ENCODE peak calls at places on chromosomes 11 and 22, in nine cellular contexts. O is CD8-positive, alpha-beta T cell; V is mammary epithelial cell; U is HFF-Myc; J is heart left ventricle; Q is astrocyte of the cerebellum; H is BJ; C is psoas muscle; G is body of pancreas. S is an unnamed sample.

GRCh38 chr11:72719144-72719543 is 33.1 kb downstream of the ARAP1 start:
- DNase-seq in J (no peak), Q (peak), U (no peak), C (no peak), H (no peak), O (no peak), V (no peak), G (peak), S (no peak)

GRCh38 chr11:18776324-18776723 is 15.3 kb downstream of the PTPN5 start:
- DNase-seq in V (no peak), G (no peak), U (no peak), O (no peak), Q (no peak), J (no peak), H (no peak), C (no peak), S (no peak)

GRCh38 chr11:119155733-119156492 is 7.1 kb downstream of the ABCG4 start:
- DNase-seq in Q (no peak), J (no peak), O (no peak), C (no peak), V (no peak), U (no peak), H (no peak), G (no peak), S (peak)

GRCh38 chr22:44325718-44326548 is 13.2 kb upstream of the SHISAL1 start:
- DNase-seq in C (no peak), O (no peak), G (no peak), H (no peak), U (peak), Q (no peak), V (peak), J (no peak), S (peak)

GRCh38 chr11:74570266-74571061 is 21.9 kb upstream of the POLD3 start:
- DNase-seq in H (no peak), U (no peak), V (peak), C (no peak), J (peak), O (no peak), G (peak), Q (peak), S (peak)

GRCh38 chr22:24376002-24376401 is 51.4 kb upstream of the ADORA2A start:
- DNase-seq in J (no peak), U (no peak), H (no peak), C (no peak), V (no peak), Q (no peak), G (no peak), O (no peak), S (no peak)

GRCh38 chr11:75133976-75134375 is 16.9 kb upstream of the SLCO2B1 start:
- DNase-seq in H (no peak), J (no peak), U (no peak), O (no peak), C (no peak), V (no peak), G (no peak), Q (no peak), S (peak)

GRCh38 chr11:31676280-31676982 is 134.7 kb downstream of the PAX6 start:
- DNase-seq in H (no peak), J (no peak), Q (no peak), C (no peak), V (no peak), O (no peak), G (no peak), U (no peak), S (no peak)

GRCh38 chr11:117824571-117825537 is at the start of gene FXYD2:
- DNase-seq in U (no peak), J (peak), O (no peak), C (peak), V (no peak), G (peak), Q (no peak), H (no peak), S (no peak)

GRCh38 chr11:68418671-68419070 is 41.9 kb upstream of the PPP6R3 start:
- DNase-seq in O (no peak), Q (no peak), V (no peak), U (no peak), J (no peak), H (no peak), G (no peak), C (no peak), S (no peak)

GRCh38 chr11:76147106-76147735 is 59.1 kb downstream of the WNT11 start:
- DNase-seq in U (no peak), G (no peak), V (no peak), Q (no peak), J (no peak), H (no peak), O (no peak), C (no peak), S (no peak)

GRCh38 chr11:3167143-3168119 is 2.3 kb upstream of the OSBPL5 start:
- DNase-seq in H (no peak), J (no peak), G (no peak), O (no peak), U (no peak), Q (no peak), C (no peak), V (no peak), S (no peak)

GRCh38 chr11:31340903-31341572 is 28.5 kb downstream of the DCDC1 start:
- DNase-seq in G (no peak), U (no peak), V (peak), O (no peak), H (no peak), Q (peak), C (no peak), J (no peak), S (peak)

GRCh38 chr11:16632295-16633200 is 105.9 kb upstream of the C11orf58 start:
- DNase-seq in G (no peak), V (peak), C (no peak), J (no peak), Q (no peak), O (no peak), U (no peak), H (no peak), S (peak)

GRCh38 chr22:25161017-25161915 is 38.4 kb upstream of the CRYBB3 start:
- DNase-seq in V (no peak), G (no peak), C (no peak), J (no peak), H (no peak), Q (no peak), U (no peak), O (no peak), S (no peak)

GRCh38 chr11:14054708-14055107 is 92.2 kb downstream of the SPON1 start:
- DNase-seq in G (peak), H (peak), V (peak), J (peak), O (no peak), C (peak), U (peak), Q (no peak), S (no peak)

GRCh38 chr11:13486926-13487660 is 8.7 kb downstream of the PTH start:
- DNase-seq in V (no peak), G (peak), H (no peak), Q (no peak), O (peak), J (peak), U (no peak), C (peak), S (peak)

GRCh38 chr11:111520565-111520964 is 6.0 kb downstream of the HOATZ start:
- DNase-seq in H (no peak), C (no peak), V (no peak), J (no peak), U (no peak), O (no peak), Q (no peak), G (no peak), S (no peak)

GRCh38 chr22:28016781-28017557 is 97.9 kb upstream of the PITPNB start:
- DNase-seq in C (peak), H (no peak), U (no peak), V (no peak), G (peak), O (no peak), Q (no peak), J (no peak), S (no peak)

GRCh38 chr22:36155702-36156101 is 4.9 kb downstream of the APOL3 start:
- DNase-seq in H (no peak), U (no peak), V (no peak), J (peak), O (no peak), C (peak), G (peak), Q (no peak), S (no peak)

GRCh38 chr11:97764193-97764592 is 1256.6 kb upstream of the CNTN5 start:
- DNase-seq in Q (no peak), U (no peak), V (no peak), G (no peak), C (no peak), J (no peak), H (no peak), O (no peak), S (no peak)

GRCh38 chr11:77370217-77370616 is 68.7 kb upstream of the GDPD4 start:
- DNase-seq in Q (no peak), H (no peak), U (no peak), V (no peak), G (no peak), J (no peak), O (no peak), C (no peak), S (no peak)

DNA sequence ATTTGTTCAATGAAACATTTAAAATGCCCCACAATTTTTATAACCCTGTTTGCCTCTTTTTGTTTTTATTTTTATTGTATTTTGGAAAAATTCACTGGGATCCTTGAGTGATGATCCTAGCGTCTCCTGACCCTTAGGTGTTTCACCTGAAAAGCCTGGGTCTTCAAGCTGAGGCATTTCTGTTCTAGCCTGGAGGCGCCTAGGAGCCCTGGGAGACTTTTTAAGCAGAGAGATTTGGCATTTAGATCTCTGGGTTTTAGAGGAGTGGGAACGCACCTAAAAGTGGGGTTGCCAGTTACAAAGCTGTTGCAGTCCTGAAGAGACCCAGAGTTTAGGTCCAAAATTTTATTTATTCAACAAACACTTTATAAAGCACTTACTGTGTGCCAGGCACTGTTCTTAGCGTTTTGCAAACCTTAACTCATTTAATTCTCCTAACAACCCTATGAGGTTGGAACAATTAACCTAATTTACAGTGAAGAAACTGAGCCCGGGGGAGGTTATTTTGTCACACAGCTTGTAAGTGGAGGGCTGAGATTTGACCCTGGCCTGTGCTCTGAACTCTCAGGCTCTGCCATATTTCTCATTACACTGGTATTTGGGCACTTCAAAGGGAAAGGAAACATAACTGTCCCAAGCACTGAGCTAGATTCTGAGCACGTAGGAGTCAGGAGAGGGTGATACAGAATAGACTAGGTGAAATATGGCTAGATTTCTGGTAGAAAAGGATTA is 834 bp upstream of the FADS1 start:
- DNase-seq in G (no peak), V (no peak), J (no peak), O (no peak), Q (no peak), H (no peak), C (no peak), U (no peak), S (no peak)
- H3K4me3 ChIP-seq in G (no peak), V (peak), J (peak), O (peak), Q (peak), H (peak), C (peak), U (peak), S (peak)

GRCh38 chr11:26608507-26609146 is 36.6 kb upstream of the MUC15 start:
- DNase-seq in V (no peak), U (no peak), G (no peak), C (no peak), Q (no peak), J (no peak), O (no peak), H (no peak), S (peak)
- TF ChIP-seq CTCF in V (no peak), U (no peak), G (no peak), C (no peak), Q (no peak), J (no peak), O (no peak), H (no peak), S (no peak)

GRCh38 chr11:63873381-63873780 is 34.5 kb downstream of the MARK2 start:
- DNase-seq in J (no peak), Q (no peak), H (no peak), U (no peak), G (no peak), V (no peak), O (no peak), C (no peak), S (no peak)

GRCh38 chr11:63872833-63873201 is 33.9 kb downstream of the MARK2 start:
- DNase-seq in O (no peak), C (no peak), U (no peak), V (no peak), Q (no peak), J (no peak), H (no peak), G (peak), S (no peak)

GRCh38 chr11:63874511-63874910 is 35.6 kb downstream of the MARK2 start:
- DNase-seq in C (no peak), J (peak), U (no peak), Q (no peak), O (no peak), G (peak), V (no peak), H (no peak), S (no peak)

GRCh38 chr11:63870351-63871197 is 31.7 kb downstream of the MARK2 start:
- DNase-seq in J (no peak), U (no peak), H (no peak), Q (no peak), O (no peak), V (no peak), G (no peak), C (no peak), S (no peak)

GRCh38 chr11:63871962-63872832 is 33.3 kb downstream of the MARK2 start:
- DNase-seq in C (peak), H (peak), G (peak), V (peak), J (peak), Q (peak), U (peak), O (peak), S (peak)
- H3K4me3 ChIP-seq in C (peak), H (no peak), G (no peak), V (no peak), J (no peak), Q (no peak), U (no peak), O (no peak), S (no peak)

DNA sequence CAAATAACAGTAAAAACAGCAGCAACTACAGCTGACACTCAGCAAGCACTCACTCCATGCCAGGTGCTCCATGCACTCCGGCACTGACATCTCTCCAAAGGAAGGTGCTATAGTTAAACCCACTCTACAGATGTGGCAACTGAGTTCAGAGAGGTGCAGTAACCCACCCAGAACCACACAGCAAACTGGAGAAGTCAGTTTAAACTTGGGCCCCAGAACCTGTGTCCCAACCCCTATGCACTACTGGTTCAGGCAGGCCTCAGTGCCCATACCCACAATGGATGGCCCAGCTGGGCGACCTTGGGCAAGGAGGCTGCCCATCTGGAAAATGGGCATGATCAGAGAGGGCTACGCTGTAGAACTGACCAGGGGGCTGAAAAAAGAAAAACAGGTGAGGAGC is 26.4 kb upstream of the TCF20 start:
- DNase-seq in C (no peak), Q (no peak), O (no peak), V (no peak), H (no peak), J (no peak), G (no peak), U (no peak), S (no peak)
- TF ChIP-seq CTCF in C (no peak), Q (no peak), O (no peak), V (no peak), H (no peak), J (no peak), G (no peak), U (peak), S (no peak)

GRCh38 chr11:12187399-12187798 is 77.0 kb downstream of the MICAL2 start:
- DNase-seq in U (no peak), J (no peak), H (no peak), Q (no peak), C (no peak), V (peak), O (no peak), G (no peak), S (peak)

GRCh38 chr11:12188548-12189317 is 78.3 kb downstream of the MICAL2 start:
- DNase-seq in U (no peak), J (no peak), V (no peak), Q (no peak), G (no peak), H (no peak), C (no peak), O (no peak), S (no peak)

GRCh38 chr11:12190511-12190910 is 80.1 kb downstream of the MICAL2 start:
- DNase-seq in C (no peak), V (no peak), H (no peak), J (no peak), Q (no peak), O (no peak), U (no peak), G (no peak), S (no peak)

GRCh38 chr11:12186683-12187082 is 76.3 kb downstream of the MICAL2 start:
- DNase-seq in C (no peak), G (no peak), H (no peak), V (no peak), O (no peak), Q (no peak), U (no peak), J (no peak), S (no peak)

DNA sequence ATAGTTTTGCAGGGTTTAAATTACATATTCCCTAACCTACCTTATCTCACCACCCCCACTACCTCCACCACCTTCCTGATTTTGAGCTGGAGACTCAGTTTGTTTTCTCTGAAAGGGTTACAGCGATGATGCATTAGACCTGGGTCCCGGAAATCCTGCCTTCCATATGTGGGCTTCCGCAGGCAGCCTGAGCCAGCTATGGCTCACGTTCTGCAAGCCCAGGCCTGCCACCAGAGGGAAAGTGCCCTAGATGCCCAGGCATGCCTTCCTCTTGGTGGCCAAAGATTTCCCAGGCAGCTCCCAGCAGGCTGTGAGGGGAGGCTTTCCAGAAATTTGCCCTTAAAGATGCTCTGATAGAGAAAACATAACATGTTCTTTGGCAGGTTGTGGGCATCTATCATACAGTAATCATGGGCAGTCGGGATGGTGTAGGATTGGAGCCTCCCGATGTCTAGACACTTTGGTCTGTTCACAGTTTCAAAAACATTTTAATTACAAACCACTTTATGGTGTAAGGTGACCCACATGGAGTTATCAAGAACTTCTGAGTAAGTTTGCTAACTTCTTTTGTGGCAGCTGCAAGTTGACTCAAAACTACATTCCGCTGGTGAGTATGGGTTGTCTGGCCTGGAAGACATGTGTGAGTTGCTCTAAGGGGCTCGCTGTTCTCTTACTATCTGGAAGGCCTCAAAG is 79.3 kb downstream of the MICAL2 start:
- DNase-seq in H (no peak), G (no peak), O (no peak), Q (no peak), V (peak), U (no peak), J (no peak), C (no peak), S (no peak)
- H3K4me3 ChIP-seq in H (no peak), G (no peak), O (no peak), Q (no peak), V (peak), U (no peak), J (no peak), C (no peak), S (no peak)

GRCh38 chr22:34072585-34072984 is 152.3 kb upstream of the LARGE1 start:
- DNase-seq in O (no peak), C (no peak), V (no peak), G (no peak), J (no peak), Q (no peak), H (no peak), U (no peak), S (no peak)

GRCh38 chr22:34070051-34070450 is 149.8 kb upstream of the LARGE1 start:
- DNase-seq in V (no peak), U (no peak), G (no peak), C (no peak), Q (no peak), O (no peak), H (no peak), J (no peak), S (no peak)

GRCh38 chr22:34068011-34068410 is 147.7 kb upstream of the LARGE1 start:
- DNase-seq in V (no peak), C (no peak), H (no peak), Q (no peak), O (no peak), U (no peak), J (no peak), G (no peak), S (no peak)

DNA sequence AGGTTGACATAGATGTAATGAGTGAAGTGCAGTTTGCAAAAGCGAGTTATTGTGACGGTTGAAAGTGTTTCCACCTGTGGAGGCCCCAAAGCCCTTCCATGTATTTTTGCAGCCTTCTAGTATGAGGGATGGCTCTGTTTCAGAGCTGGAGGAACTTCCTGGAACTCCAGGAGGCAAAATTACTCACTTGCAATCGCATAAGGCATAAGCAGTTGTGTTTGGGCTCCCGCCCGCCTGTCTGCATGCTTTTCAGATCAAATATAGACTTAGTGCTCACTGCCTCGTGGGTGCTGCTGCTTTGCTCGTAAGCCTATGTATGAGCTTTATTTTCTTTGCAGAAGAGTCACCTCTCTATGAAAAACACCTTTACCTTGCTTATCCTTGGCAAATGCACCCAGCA is 146.8 kb upstream of the LARGE1 start:
- DNase-seq in U (no peak), Q (no peak), V (no peak), C (no peak), J (no peak), G (no peak), H (no peak), O (no peak), S (no peak)
- TF ChIP-seq CTCF in U (no peak), Q (no peak), V (no peak), C (no peak), J (no peak), G (no peak), H (no peak), O (no peak), S (no peak)

DNA sequence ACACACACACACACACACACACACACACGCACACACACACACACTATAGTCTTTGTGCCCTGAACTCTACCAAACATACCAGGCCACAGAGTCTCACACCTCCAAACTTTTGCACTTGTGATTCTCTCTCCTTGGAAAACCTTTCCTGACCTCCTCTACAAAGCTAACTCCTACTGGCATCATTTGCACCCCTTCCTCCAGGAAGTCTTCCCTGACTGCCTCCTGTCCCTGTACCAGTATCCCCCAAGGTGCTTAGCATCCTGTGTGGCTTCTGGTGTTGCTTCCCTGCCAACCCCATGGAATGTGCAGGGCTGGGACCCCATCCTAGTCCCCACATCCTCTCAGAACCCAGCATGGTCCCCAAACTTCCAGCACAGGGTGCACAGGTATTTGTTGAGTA is 8.9 kb downstream of the TPST2 start:
- DNase-seq in O (no peak), Q (no peak), G (no peak), C (no peak), V (no peak), U (no peak), H (no peak), J (no peak), S (no peak)
- H3K4me3 ChIP-seq in O (peak), Q (no peak), G (no peak), C (no peak), V (no peak), U (no peak), H (no peak), J (no peak), S (no peak)